ENCODE peak calls at places on chromosomes 1 and 21, in six cellular contexts. O is CD4-positive, alpha-beta T cell; I is omental fat pad; V is foreskin fibroblast; F is AG04449; W is vagina. B is an unnamed sample.

GRCh38 chr21:38120984-38121855 is 135.6 kb upstream of the KCNJ15 start:
- DNase-seq in F (no peak), I (no peak), O (no peak), W (no peak), V (no peak), B (no peak)

GRCh38 chr1:14598498-14599172 is at the start of gene KAZN:
- DNase-seq in W (no peak), O (no peak), I (no peak), F (no peak), V (no peak), B (peak)

GRCh38 chr1:233732206-233732605 is 118.3 kb downstream of the KCNK1 start:
- DNase-seq in F (no peak), W (no peak), V (no peak), I (no peak), O (no peak), B (no peak)

GRCh38 chr1:222815367-222815765 is 527 bp downstream of the DISP1 start:
- DNase-seq in O (no peak), V (no peak), W (no peak), F (no peak), I (peak), B (no peak)

GRCh38 chr1:231155808-231156207 is 6.0 kb upstream of the TRIM67 start:
- DNase-seq in F (no peak), I (no peak), O (no peak), W (no peak), V (no peak), B (no peak)

GRCh38 chr1:31214316-31215082 is 25.2 kb downstream of the NKAIN1 start:
- DNase-seq in I (no peak), V (no peak), W (no peak), F (no peak), O (no peak), B (peak)

GRCh38 chr1:240854367-240854766 is 242.4 kb upstream of the GREM2 start:
- DNase-seq in O (no peak), W (no peak), I (no peak), V (peak), F (no peak), B (no peak)

GRCh38 chr1:30522031-30523004 is 201.1 kb downstream of the MATN1 start:
- DNase-seq in I (peak), F (no peak), V (peak), O (no peak), W (no peak), B (no peak)

GRCh38 chr1:227809026-227809425 is 6.4 kb upstream of the PRSS38 start:
- DNase-seq in I (no peak), V (no peak), F (no peak), W (no peak), O (no peak), B (no peak)

GRCh38 chr1:227803933-227804332 is 11.5 kb upstream of the PRSS38 start:
- DNase-seq in O (no peak), I (no peak), V (no peak), F (no peak), W (no peak), B (no peak)

GRCh38 chr1:227808566-227808965 is 6.9 kb upstream of the PRSS38 start:
- DNase-seq in F (no peak), V (no peak), O (no peak), W (no peak), I (no peak), B (no peak)

GRCh38 chr1:227799756-227800155 is 15.7 kb upstream of the PRSS38 start:
- DNase-seq in F (no peak), V (no peak), W (no peak), O (no peak), I (no peak), B (no peak)

DNA sequence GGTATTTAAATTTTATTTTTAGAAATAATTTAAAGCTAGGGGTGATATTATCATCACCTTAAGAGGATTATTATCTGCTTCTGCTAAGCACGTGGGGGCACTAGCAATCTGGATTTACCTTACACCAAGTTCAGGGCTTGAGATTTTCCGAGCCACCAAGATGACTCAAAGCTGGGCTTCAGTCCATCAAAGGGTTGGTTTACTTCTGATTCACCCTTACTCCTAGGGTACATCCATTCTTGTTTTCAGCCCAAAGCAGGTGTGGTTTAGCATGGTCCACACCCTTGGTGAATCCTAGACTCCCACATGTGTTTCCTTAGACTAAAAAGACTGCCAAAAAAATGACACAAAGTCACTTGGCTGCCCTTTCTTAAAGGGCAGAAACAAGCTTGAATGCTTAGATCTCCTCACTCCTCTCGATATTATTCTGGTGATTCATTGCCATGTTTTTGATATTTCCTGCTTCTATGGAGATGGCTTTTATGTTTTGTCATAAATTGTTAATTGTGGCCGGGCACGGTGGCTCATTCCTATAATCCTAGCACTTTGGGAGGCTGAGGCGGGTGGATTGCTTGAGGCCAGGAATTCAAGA is 9.8 kb upstream of the PRSS38 start:
- DNase-seq in F (peak), I (no peak), V (peak), W (no peak), O (no peak), B (no peak)
- TF ChIP-seq CTCF in F (no peak), I (no peak), V (no peak), W (no peak), O (no peak), B (no peak)

DNA sequence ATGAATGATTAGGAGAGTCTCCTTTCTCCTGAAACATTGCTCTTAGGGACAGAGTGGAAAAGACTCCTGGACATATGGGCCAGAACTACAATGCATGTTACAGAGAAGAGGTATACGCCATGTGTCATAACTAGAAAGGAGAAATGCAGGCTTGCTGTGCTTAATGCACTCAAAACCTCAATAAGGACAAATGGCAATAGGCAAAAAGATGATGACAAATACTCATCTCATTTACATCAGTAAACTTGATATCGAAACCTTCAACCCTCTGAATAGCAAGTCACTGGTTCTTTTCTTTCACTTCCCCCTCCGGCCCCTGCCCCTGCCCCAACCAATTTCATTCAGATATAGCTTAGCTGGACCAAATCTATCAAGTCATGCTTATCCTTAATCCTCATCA is 1.9 kb upstream of the GPR88 start:
- DNase-seq in O (no peak), V (no peak), I (no peak), W (no peak), F (no peak), B (no peak)
- TF ChIP-seq CTCF in O (no peak), V (no peak), I (no peak), W (no peak), F (no peak), B (no peak)

GRCh38 chr1:153265457-153265856 is 6.0 kb downstream of the LORICRIN start:
- DNase-seq in I (no peak), O (no peak), F (no peak), W (no peak), V (no peak), B (no peak)
- TF ChIP-seq CTCF in I (no peak), O (no peak), F (no peak), W (no peak), V (no peak), B (no peak)

GRCh38 chr1:911875-912739 is 11.6 kb upstream of the SAMD11 start:
- DNase-seq in O (no peak), W (no peak), V (no peak), F (no peak), I (peak), B (no peak)
- TF ChIP-seq CTCF in O (no peak), W (no peak), V (no peak), F (no peak), I (no peak), B (no peak)

DNA sequence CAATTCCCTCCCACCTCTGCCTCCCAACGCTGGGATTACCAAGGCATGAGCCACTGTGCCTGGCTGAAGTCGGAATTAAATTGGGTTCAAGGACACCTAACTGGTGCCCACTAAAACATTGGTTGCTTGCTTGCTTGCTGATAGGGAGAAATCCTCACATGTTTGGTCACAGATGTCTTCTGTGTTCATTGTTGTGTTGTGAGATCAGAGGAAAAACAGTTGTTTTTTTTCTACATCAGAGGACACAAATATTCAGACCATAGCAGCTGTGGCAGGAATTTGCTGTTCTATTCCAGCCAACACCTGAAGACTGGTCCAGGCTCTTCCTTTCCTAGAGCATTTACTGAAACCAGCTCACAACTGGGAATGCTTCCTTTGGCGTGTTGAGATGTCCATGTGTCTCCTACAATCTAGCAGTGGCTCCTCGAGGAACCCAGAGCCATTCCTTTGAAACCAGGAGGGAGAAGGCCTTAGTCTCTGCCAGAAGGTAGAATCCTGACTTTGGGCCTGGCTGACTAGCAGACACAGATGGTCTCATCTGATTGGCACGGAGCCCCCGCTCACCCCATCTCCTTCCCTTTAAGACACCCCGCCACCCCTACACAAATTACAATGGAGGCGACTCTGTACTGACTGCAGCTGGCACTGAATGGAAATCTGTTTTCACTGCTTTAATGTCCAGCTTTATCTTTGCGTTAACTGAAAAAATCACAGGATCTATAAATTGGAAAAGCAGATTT is 24.3 kb upstream of the TRIM17 start:
- DNase-seq in O (no peak), V (no peak), I (no peak), F (no peak), W (no peak), B (no peak)
- TF ChIP-seq CTCF in O (no peak), V (no peak), I (no peak), F (no peak), W (no peak), B (no peak)